ENCODE peak calls at places on chromosomes 1 and 21, in four cellular contexts. Y, Q, Z and P are unnamed samples.

GRCh38 chr1:11691302-11691914 is at the start of gene DRAXIN:
- DNase-seq in Y (no peak), Q (no peak), Z (peak; percentile 63), P (peak; percentile 88)

GRCh38 chr1:15843826-15844572 is 3.5 kb upstream of the SPEN start:
- DNase-seq in Y (no peak), Z (peak; percentile 84), Q (no peak), P (no peak)

GRCh38 chr1:18564661-18565060 is 66.0 kb upstream of the PAX7 start:
- DNase-seq in Y (no peak), Q (no peak), Z (no peak), P (no peak)

GRCh38 chr1:71043061-71043460 is 4.6 kb downstream of the PTGER3 start:
- DNase-seq in Z (no peak), Y (no peak), Q (no peak), P (no peak)

GRCh38 chr1:44594871-44595735 is 79.2 kb downstream of the TMEM53 start:
- DNase-seq in Q (peak; percentile 54), Z (peak; percentile 77), Y (peak; percentile 31), P (peak; percentile 85)

GRCh38 chr21:42845296-42845965 is 33.9 kb downstream of the WDR4 start:
- DNase-seq in Q (no peak), Y (no peak), Z (no peak), P (peak; percentile 17)

GRCh38 chr1:240254778-240255291 is 163.2 kb downstream of the FMN2 start:
- DNase-seq in Z (no peak), Q (no peak), Y (no peak), P (peak; percentile 34)

GRCh38 chr1:205317311-205317917 is 4.1 kb downstream of the NUAK2 start:
- DNase-seq in Y (no peak), Z (no peak), Q (no peak), P (no peak)

GRCh38 chr1:63322248-63322943 is at the start of gene FOXD3:
- DNase-seq in Q (peak; percentile 56), Z (peak; percentile 72), Y (peak; percentile 37), P (peak; percentile 92)

GRCh38 chr1:97901017-97901658 is 19.7 kb downstream of the DPYD start:
- DNase-seq in Y (peak; percentile 61), Q (peak; percentile 38), Z (no peak), P (no peak)

DNA sequence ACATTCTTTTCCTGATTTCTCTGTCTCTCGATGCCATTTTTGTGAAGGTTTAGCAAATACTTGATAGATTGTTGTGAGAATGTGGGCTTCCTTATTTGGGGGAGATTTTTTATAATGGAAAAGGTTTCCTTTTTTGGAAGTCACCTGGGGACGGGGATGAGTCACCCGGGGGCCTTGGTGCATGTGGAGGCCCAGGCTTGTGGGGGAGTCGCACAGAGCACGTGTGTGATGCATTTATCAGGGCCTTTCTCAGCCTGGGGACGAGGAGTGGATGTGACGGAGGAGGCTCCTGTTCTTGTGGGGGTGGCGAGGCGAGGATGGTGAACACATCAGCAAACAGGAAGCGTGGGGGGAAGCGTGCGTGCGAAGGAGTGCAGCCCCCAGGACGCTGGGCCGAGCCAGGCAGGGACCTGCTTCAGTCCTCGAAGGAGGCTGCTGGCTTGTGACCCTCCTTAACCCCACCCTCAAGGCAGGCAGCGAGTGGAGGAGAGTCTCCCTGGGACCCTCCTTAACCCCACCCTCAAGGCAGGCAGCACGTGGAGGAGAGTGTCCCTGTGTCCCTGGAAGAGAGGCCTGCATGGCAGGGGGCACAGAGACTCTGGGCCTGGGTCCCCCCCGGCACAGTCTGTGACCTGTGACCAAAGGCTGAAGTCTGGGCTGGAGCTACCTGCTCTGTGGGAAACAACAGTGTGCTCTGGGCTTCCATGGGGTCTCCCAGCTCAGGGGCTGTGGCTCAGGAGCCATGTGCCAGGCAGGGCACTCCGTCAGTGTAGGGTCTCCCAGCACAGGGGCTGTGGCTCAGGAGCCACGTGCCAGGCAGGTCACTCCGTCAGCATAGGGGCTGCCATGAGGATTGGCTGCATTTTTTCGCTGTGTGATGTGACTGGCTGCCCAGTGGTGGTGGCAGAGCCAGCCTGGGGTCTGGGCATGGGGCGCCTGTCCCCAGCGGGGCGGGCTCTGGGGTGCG is 57.2 kb downstream of the AGPAT3 start:
- DNase-seq in Z (no peak), Q (peak; percentile 48), Y (peak; percentile 26), P (no peak)
- H4K91ac ChIP-seq in Z (no peak overlapping the region), Q (peak overlapping the region; percentile 19), Y (no peak overlapping the region), P (no peak overlapping the region)

GRCh38 chr1:46203738-46204405 is 738 bp downstream of the LURAP1 start:
- DNase-seq in Q (no peak), Y (no peak), Z (no peak), P (peak; percentile 38)
- H2BK15ac ChIP-seq in Q (no peak overlapping the region), Y (peak overlapping the region; percentile 67), Z (no peak overlapping the region), P (no peak overlapping the region)

GRCh38 chr1:21916447-21917240 is 20.5 kb downstream of the HSPG2 start:
- DNase-seq in Q (no peak), Y (no peak), Z (no peak), P (no peak)
- H4K91ac ChIP-seq in Q (no peak overlapping the region), Y (no peak overlapping the region), Z (no peak overlapping the region), P (no peak overlapping the region)

DNA sequence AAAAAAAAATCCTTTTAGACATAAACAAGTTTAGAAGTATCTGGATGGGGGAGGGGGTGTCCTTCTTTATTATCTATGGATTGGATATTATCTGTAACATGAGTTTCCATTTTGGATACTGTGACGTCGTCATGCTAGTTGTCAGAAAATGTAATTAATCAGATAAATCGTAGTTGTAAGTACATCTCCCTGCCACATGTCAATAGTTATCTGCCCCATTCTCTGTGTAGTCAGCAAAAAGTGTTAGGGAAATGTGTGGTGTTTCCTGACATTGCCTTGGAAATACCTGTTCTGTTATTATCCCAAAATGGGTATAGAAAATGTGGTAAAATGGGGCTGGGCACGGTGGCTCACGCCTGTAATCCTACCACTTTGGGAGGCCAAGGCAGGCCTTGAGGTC is 24.6 kb upstream of the SDE2 start:
- DNase-seq in Q (no peak), Y (no peak), Z (no peak), P (no peak)
- H2BK15ac ChIP-seq in Q (no peak overlapping the region), Y (no peak overlapping the region), Z (no peak overlapping the region), P (no peak overlapping the region)

DNA sequence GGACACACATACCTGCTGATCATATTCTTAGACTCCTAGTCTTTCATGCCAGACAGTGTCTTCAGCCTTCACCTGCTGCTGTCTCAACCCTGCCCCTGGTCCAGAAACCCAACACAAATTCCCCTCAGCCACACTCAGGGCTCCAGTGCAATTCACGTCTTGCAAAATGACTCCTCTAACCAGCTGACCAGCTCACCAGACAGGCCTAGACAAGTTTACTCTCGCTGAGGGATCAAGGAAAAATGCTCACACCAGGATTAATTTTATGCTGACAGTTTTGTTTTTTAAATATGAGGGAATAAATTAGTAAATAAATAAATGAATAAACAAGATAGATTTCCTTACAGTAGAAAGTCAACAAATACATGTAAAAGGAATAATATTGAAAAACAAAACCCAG is 28.5 kb downstream of the CCDC185 start:
- DNase-seq in Y (peak; percentile 12), Z (no peak), Q (no peak), P (no peak)
- H4K91ac ChIP-seq in Y (no peak overlapping the region), Z (no peak overlapping the region), Q (no peak overlapping the region), P (no peak overlapping the region)

DNA sequence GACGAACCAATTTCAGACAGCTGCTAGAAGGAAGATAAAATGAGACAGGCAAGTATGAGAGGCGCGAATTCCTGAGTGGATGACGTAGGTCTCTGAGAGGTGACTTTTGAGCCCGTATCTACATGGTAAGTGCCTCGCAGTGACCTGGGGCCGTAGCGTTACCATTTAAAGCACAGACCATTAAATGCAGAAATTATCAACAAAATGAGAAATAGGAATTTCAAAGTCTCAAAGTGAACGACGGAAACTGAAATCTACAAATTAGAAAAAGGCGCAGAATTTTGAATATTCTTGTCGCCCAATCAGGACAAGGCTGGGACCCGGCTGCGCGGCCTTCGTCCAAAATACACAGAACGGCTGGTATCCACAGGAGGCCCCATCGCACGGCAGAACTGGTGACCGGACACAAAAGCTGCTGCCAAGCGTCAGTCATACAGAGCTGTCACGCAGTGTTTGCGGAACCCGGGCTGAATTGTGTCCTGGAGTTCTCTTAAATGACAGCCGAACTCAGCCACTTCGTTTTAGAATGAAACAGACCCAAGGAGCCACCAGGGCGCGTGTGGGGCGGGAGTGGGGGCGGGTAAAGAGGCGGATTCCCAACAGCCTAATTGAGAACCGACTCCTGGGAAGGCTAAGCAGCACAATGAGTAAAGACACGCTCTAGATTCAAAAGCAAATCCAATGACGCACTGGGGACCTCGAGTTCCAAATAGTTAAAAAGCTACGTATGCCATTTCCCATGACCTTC is 13.8 kb upstream of the BOLA1 start:
- DNase-seq in Y (peak; percentile 84), Z (peak; percentile 69), Q (peak; percentile 88), P (peak; percentile 79)
- H2BK15ac ChIP-seq in Y (no peak overlapping the region), Z (no peak overlapping the region), Q (no peak overlapping the region), P (no peak overlapping the region)

DNA sequence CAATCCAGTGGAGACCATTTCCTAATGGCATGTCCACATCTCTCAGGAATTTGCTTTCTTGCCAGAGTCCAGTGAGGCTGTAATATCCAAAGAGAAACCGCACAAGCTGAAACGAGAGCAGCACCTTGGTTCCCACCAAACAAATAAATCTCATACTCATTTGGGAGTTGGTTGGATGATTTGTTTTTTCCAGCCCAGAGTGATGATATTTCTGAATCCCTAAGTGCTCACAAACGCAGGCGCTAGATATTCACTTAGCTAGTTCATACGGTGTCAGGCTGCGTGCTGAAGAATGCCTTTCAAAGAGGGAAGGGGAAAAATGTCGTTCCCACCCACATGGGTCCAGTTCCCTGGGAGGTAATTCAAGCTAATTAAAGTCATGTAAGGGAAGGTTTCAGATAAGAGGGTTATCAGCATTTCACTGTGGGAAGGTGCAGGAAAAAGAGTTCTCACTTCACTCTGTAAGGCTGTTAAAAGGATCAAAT is 19.6 kb downstream of the DPT start:
- DNase-seq in Y (peak; percentile 4), Z (no peak), Q (peak; percentile 81), P (no peak)
- H4K91ac ChIP-seq in Y (no peak overlapping the region), Z (no peak overlapping the region), Q (no peak overlapping the region), P (no peak overlapping the region)